ENCODE peak calls at places on chromosomes 6 and 20, in four cellular contexts. N is left ventricle myocardium inferior, T is neural progenitor cell, E is heart right ventricle. G is an unnamed sample. For H3K4me1, the result is how much of the 10 kb centered on the place peaks cover.

GRCh38 chr20:6178537-6178936 is 55.7 kb upstream of the FERMT1 start:
- DNase-seq in N (no peak), T (peak), E (peak), G (no peak)

GRCh38 chr6:121641158-121641557 is 205.7 kb downstream of the GJA1 start:
- DNase-seq in N (no peak), T (no peak), E (no peak), G (no peak)

GRCh38 chr20:50110141-50111047 is 2.6 kb downstream of the UBE2V1 start:
- DNase-seq in N (no peak), T (no peak), E (no peak), G (no peak)

GRCh38 chr20:36066777-36067176 is 87.8 kb upstream of the EPB41L1 start:
- DNase-seq in N (no peak), T (no peak), E (no peak), G (no peak)

GRCh38 chr6:36829919-36830544 is 9.2 kb downstream of the CPNE5 start:
- DNase-seq in N (peak), T (no peak), E (peak), G (peak)

GRCh38 chr6:45679163-45679562 is 301.4 kb upstream of the SUPT3H start:
- DNase-seq in N (no peak), T (no peak), E (no peak), G (no peak)

GRCh38 chr20:41249781-41250281 is 67.7 kb downstream of the ZHX3 start:
- DNase-seq in N (no peak), T (peak), E (peak), G (no peak)

GRCh38 chr6:4466260-4466659 is 309.9 kb upstream of the CDYL start:
- DNase-seq in N (no peak), T (no peak), E (no peak), G (no peak)

GRCh38 chr20:7790189-7790588 is 150.1 kb downstream of the HAO1 start:
- DNase-seq in N (no peak), T (no peak), E (no peak), G (no peak)

GRCh38 chr20:8812818-8813217 is 256.1 kb upstream of the PLCB4 start:
- DNase-seq in N (peak), T (no peak), E (peak), G (no peak)

GRCh38 chr20:4135385-4136077 is 120.2 kb upstream of the RNF24 start:
- DNase-seq in N (no peak), T (no peak), E (no peak), G (no peak)

GRCh38 chr6:134741193-134741521 is 208.7 kb downstream of the ALDH8A1 start:
- DNase-seq in N (no peak), T (peak), E (no peak), G (no peak)

GRCh38 chr6:64221776-64222175 is 586.2 kb downstream of the PHF3 start:
- DNase-seq in N (no peak), T (no peak), E (no peak), G (no peak)

GRCh38 chr20:4066551-4066950 is 51.2 kb upstream of the RNF24 start:
- DNase-seq in N (no peak), T (no peak), E (no peak), G (no peak)

GRCh38 chr6:145808239-145808638 is 6.4 kb downstream of the FBXO30 start:
- DNase-seq in N (no peak), T (no peak), E (no peak), G (no peak)

GRCh38 chr6:124676033-124676432 is 286.2 kb upstream of the RNF217 start:
- DNase-seq in N (no peak), T (no peak), E (no peak), G (no peak)

GRCh38 chr6:132443206-132443605 is 41.9 kb upstream of the MOXD1 start:
- DNase-seq in N (no peak), T (no peak), E (no peak), G (no peak)

GRCh38 chr20:12927489-12927888 is 81.3 kb upstream of the SPTLC3 start:
- DNase-seq in N (no peak), T (no peak), E (no peak), G (no peak)

DNA sequence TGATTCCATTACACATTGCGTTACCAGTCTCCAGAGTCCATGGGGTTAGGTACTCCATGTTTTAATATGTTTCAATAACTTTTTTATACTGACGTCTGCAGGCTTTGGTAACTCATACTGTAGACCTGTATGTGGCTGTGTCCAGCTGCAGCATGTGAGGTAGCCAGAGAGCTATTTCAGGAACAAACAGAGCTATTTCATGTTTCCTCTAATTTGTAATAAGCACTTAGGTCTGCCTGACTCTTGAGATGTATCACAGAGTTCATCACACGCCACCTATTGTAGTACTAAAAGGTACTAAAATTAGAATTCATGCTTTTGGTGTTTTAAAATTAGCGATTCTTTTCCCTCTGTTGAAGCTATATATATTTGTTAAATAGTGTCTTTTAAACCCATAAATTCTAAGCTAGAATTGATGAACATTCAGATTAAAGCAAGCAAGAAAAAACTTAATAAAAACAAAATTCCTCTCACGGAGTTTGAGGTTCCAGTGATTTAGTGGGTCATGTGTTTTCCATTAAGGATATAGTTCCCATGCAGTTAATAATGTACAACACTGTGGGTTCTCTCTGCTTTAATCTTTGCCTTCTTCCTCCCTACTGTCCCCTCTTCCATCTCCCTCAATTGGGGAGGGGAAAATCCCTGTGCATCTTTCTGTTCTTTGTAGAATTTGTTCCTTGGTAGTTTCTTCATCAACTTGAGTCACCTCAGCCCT is 37.0 kb downstream of the FOXO3 start:
- DNase-seq in N (no peak), T (no peak), E (no peak), G (no peak)
- H3K4me1 ChIP-seq in N (half or more), T (under half), E (half or more), G (under half)

GRCh38 chr6:27811383-27811782 is 100.8 kb downstream of the OR2B2 start:
- DNase-seq in N (no peak), T (no peak), E (no peak), G (no peak)
- H3K27ac ChIP-seq in N (no peak), T (peak), E (no peak), G (peak)

GRCh38 chr20:48784273-48784641 is 43.5 kb downstream of the PREX1 start:
- DNase-seq in N (no peak), T (no peak), E (no peak), G (no peak)
- H3K4me1 ChIP-seq in N (under half), T (under half), E (under half), G (under half)

GRCh38 chr6:118335325-118335724 is 212.8 kb upstream of the PLN start:
- DNase-seq in N (no peak), T (no peak), E (no peak), G (no peak)
- H3K27ac ChIP-seq in N (no peak), T (no peak), E (no peak), G (no peak)

GRCh38 chr6:13284646-13285045 is 43.7 kb downstream of the TBC1D7 start:
- DNase-seq in N (no peak), T (no peak), E (no peak), G (no peak)
- H3K4me1 ChIP-seq in N (under half), T (under half), E (under half), G (under half)

GRCh38 chr6:2765896-2766766 is 938 bp downstream of the WRNIP1 start:
- DNase-seq in N (peak), T (peak), E (peak), G (peak)
- H3K27ac ChIP-seq in N (peak), T (no peak), E (peak), G (peak)

DNA sequence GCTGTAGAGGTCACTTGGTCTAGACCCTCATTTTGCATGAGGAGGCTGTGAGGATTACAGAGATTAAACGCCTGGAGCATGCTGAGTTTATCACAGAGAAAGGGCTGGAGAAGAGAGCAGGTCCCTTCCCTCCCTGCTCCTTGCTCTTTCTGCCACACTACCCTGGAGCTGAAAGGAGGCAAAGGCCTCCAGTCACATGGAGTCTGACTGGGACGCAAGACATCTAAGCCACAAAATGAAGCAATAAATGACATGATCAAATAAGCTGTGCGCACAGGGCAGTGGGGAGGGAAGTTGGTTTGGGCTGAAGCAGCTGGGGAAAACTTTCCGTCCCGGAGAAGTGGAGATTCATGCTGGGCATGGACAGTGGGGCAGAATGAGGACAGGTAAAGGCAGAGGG is 33.3 kb downstream of the ATXN1 start:
- DNase-seq in N (no peak), T (no peak), E (no peak), G (no peak)
- H3K4me1 ChIP-seq in N (half or more), T (under half), E (under half), G (under half)

GRCh38 chr20:62501801-62502495 is 26.2 kb upstream of the GATA5 start:
- DNase-seq in N (no peak), T (no peak), E (no peak), G (peak)

GRCh38 chr20:62505337-62506045 is 29.7 kb upstream of the GATA5 start:
- DNase-seq in N (no peak), T (no peak), E (no peak), G (no peak)

GRCh38 chr20:62502496-62503095 is 26.8 kb upstream of the GATA5 start:
- DNase-seq in N (no peak), T (no peak), E (no peak), G (peak)

GRCh38 chr20:62504323-62504722 is 28.5 kb upstream of the GATA5 start:
- DNase-seq in N (no peak), T (no peak), E (no peak), G (no peak)

DNA sequence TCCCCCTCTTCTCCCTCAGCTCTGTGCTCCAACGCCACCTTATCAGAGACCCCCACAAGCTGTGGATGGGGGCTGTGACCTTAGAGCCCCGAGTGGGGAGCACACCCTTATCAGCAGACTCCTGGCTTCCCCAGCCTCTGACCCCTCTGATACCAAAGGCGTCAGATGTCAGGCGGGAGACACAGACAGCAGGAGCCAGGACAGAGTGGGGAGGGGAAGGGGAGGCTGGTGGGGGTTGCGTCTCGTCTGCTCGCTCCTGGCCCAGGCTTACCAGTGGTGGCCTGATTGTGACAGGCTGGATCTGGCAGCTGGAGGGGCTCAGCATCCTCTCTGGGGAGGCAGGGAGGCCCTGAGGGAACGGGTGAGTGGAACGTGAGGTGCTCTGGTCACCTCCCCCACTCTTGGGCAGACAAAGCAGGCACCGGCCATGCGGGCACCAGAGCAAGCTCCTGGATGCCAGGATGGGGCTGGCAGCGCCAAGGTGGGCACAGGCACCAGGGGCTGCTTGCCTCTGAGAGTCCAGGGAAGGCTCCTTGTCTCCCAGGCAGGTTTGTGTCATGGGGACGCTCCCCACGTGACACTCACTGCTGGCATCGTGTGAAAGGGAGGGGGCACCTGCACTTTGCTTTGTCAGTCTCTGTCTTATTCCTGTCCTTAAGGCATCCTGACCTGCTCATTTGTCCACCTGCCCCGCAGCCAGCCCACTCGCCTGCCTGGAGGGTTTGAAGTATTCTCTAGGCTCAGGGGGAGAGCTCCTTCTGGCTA is 27.8 kb upstream of the GATA5 start:
- DNase-seq in N (no peak), T (no peak), E (no peak), G (no peak)
- H3K27ac ChIP-seq in N (no peak), T (no peak), E (no peak), G (no peak)

GRCh38 chr6:151293621-151294020 is 53.9 kb downstream of the AKAP12 start:
- DNase-seq in N (no peak), T (no peak), E (no peak), G (no peak)
- H3K4me1 ChIP-seq in N (under half), T (under half), E (under half), G (under half)

DNA sequence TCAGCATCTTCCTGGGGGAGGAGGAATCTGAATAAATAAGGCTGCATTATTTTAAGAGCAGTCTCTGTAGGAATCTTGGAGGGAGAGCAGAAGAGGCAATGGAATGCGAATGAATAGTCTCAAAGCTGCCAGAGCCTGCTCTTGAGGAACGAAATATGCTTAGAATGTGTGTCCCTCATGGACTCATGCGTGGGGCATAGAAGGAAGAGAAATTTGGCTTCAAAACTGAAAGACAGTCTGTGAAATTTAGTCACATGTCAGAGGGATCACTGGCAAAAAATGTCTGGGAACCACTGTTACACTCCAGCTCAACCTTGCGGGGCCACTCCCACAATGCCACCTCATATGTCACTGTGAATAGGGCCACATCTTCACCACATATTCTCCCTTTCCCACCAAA is 95.5 kb downstream of the GJA10 start:
- DNase-seq in N (no peak), T (no peak), E (no peak), G (no peak)
- H3K27ac ChIP-seq in N (no peak), T (no peak), E (no peak), G (no peak)